ENCODE peak calls at places on chromosomes 7 and 10, in five cellular contexts. S, D, B, W and H are unnamed samples. For H3K27me3, the result is how much of the 10 kb centered on the place peaks cover.

GRCh38 chr10:104029528-104029875 is 56.2 kb downstream of the COL17A1 start:
- DNase-seq in S (no peak), D (no peak), B (no peak), W (no peak), H (no peak)

GRCh38 chr7:76193881-76194280 is 7.8 kb upstream of the SRRM3 start:
- DNase-seq in S (no peak), D (no peak), B (no peak), W (no peak), H (no peak)

GRCh38 chr7:5429857-5430611 is 6.4 kb upstream of the TNRC18 start:
- DNase-seq in S (peak), D (no peak), B (peak), W (no peak), H (peak)

GRCh38 chr7:53602817-53603418 is 567.5 kb downstream of the POM121L12 start:
- DNase-seq in S (peak), D (no peak), B (no peak), W (no peak), H (peak)

GRCh38 chr10:85544956-85545355 is 821.6 kb downstream of the GRID1 start:
- DNase-seq in S (no peak), D (no peak), B (no peak), W (no peak), H (no peak)

GRCh38 chr7:47453093-47454056 is 128.5 kb downstream of the TNS3 start:
- DNase-seq in S (peak), D (peak), B (no peak), W (peak), H (peak)

GRCh38 chr7:132865766-132866531 is 215.9 kb downstream of the CHCHD3 start:
- DNase-seq in S (no peak), D (peak), B (no peak), W (no peak), H (peak)

GRCh38 chr10:60139798-60140566 is 233.6 kb upstream of the CCDC6 start:
- DNase-seq in S (peak), D (no peak), B (no peak), W (no peak), H (peak)

GRCh38 chr7:144384071-144384470 is 19.4 kb downstream of the NOBOX start:
- DNase-seq in S (peak), D (peak), B (peak), W (no peak), H (no peak)

GRCh38 chr7:11416641-11417040 is 415.4 kb downstream of the THSD7A start:
- DNase-seq in S (no peak), D (no peak), B (no peak), W (no peak), H (no peak)

GRCh38 chr7:11415101-11415500 is 416.9 kb downstream of the THSD7A start:
- DNase-seq in S (no peak), D (no peak), B (no peak), W (no peak), H (no peak)

GRCh38 chr7:11413901-11414300 is 418.1 kb downstream of the THSD7A start:
- DNase-seq in S (no peak), D (no peak), B (no peak), W (no peak), H (no peak)

GRCh38 chr7:11412036-11412435 is 420.0 kb downstream of the THSD7A start:
- DNase-seq in S (no peak), D (no peak), B (no peak), W (no peak), H (no peak)
- H3K27me3 ChIP-seq in S (under half), D (under half), B (under half), W (under half), H (under half)

GRCh38 chr7:157613575-157614322 is 276.9 kb downstream of the DNAJB6 start:
- DNase-seq in S (no peak), D (no peak), B (no peak), W (no peak), H (no peak)

GRCh38 chr7:157612664-157613561 is 276.1 kb downstream of the DNAJB6 start:
- DNase-seq in S (no peak), D (no peak), B (peak), W (peak), H (no peak)

GRCh38 chr7:157615852-157616251 is 279.0 kb downstream of the DNAJB6 start:
- DNase-seq in S (no peak), D (no peak), B (no peak), W (no peak), H (no peak)

GRCh38 chr7:157615101-157615817 is 278.5 kb downstream of the DNAJB6 start:
- DNase-seq in S (no peak), D (no peak), B (no peak), W (peak), H (no peak)

GRCh38 chr7:157614457-157615020 is 277.7 kb downstream of the DNAJB6 start:
- DNase-seq in S (no peak), D (no peak), B (no peak), W (no peak), H (no peak)
- H3K27me3 ChIP-seq in S (under half), D (under half), B (under half), W (under half), H (under half)

DNA sequence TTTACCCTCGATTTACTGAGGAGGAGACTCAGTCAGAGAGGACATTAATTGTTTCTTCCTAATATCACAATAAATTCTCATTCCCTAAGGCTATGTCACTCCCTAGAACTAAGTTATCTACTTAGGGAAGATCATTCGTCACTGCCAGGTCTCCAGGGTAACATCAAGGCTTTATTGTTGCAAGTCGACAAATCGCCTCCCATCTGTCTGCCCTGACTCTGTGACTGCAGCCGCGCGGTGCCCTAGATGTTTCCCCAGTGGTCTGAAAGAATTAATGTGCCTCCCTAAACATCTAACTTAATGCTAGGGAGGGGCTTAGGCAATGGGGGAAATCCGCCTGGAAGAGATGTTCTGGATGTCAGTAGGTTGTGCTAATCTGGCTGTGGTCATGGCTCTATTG is 558.8 kb upstream of the C7orf33 start:
- DNase-seq in S (no peak), D (no peak), B (no peak), W (no peak), H (no peak)
- H3K27me3 ChIP-seq in S (under half), D (under half), B (under half), W (under half), H (under half)

GRCh38 chr10:116005301-116005700 is 267.7 kb downstream of the GFRA1 start:
- DNase-seq in S (no peak), D (no peak), B (no peak), W (no peak), H (no peak)
- H3K27me3 ChIP-seq in S (under half), D (under half), B (under half), W (under half), H (under half)